ENCODE peak calls at places on chromosomes 16 and 17, in five cellular contexts. E is lower lobe of right lung, U is HCT116, A is A549, J is thoracic aorta. W is an unnamed sample.

GRCh38 chr16:72501739-72502653 is 330.0 kb upstream of the PMFBP1 start:
- DNase-seq in E (no peak), U (peak; percentile 56), A (peak; percentile 48), J (peak; percentile 7), W (peak; percentile 38)

GRCh38 chr16:25966172-25967097 is 274.7 kb downstream of the HS3ST4 start:
- DNase-seq in E (no peak), U (no peak), A (no peak), J (no peak), W (no peak)

GRCh38 chr17:40995121-40995520 is 1.2 kb upstream of the KRTAP3-3 start:
- DNase-seq in E (no peak), U (no peak), A (no peak), J (no peak), W (no peak)

GRCh38 chr16:73265124-73265838 is 217.4 kb upstream of the ZFHX3 start:
- DNase-seq in E (no peak), U (no peak), A (no peak), J (no peak), W (no peak)

GRCh38 chr16:31268891-31269290 is 9.1 kb downstream of the ITGAM start:
- DNase-seq in E (no peak), U (no peak), A (no peak), J (no peak), W (no peak)

GRCh38 chr16:83898463-83899271 is at the start of gene MLYCD:
- DNase-seq in E (peak; percentile 94), U (peak; percentile 44), A (peak; percentile 86), J (peak; percentile 35), W (no peak)

GRCh38 chr16:23959069-23959800 is 123.5 kb downstream of the PRKCB start:
- DNase-seq in E (no peak), U (no peak), A (no peak), J (no peak), W (no peak)

GRCh38 chr16:483351-484075 is 44.0 kb upstream of the CAPN15 start:
- DNase-seq in E (no peak), U (no peak), A (no peak), J (no peak), W (no peak)

GRCh38 chr17:64377769-64378282 is 12.8 kb downstream of the PECAM1 start:
- DNase-seq in E (no peak), U (no peak), A (no peak), J (no peak), W (no peak)

GRCh38 chr17:81298325-81298990 is 3.4 kb upstream of the SLC38A10 start:
- DNase-seq in E (no peak), U (no peak), A (no peak), J (no peak), W (no peak)

GRCh38 chr16:1971678-1972489 is at the start of gene TBL3:
- DNase-seq in E (peak; percentile 95), U (peak; percentile 83), A (peak; percentile 91), J (peak; percentile 73), W (no peak)

GRCh38 chr17:319266-319665 is 33.3 kb downstream of the RPH3AL start:
- DNase-seq in E (peak; percentile 35), U (no peak), A (no peak), J (no peak), W (no peak)

GRCh38 chr17:44362479-44362963 is 1.1 kb downstream of the FAM171A2 start:
- DNase-seq in E (no peak), U (no peak), A (no peak), J (no peak), W (no peak)
- H3K27ac ChIP-seq in E (no peak overlapping the region), U (no peak overlapping the region), A (peak overlapping the region; percentile 92), J (no peak overlapping the region), W (no peak overlapping the region)

GRCh38 chr17:75271233-75271954 is 363 bp upstream of the MIF4GD start:
- DNase-seq in E (peak; percentile 91), U (no peak), A (peak; percentile 91), J (no peak), W (no peak)

GRCh38 chr17:75272848-75273184 is 1.8 kb upstream of the MIF4GD start:
- DNase-seq in E (no peak), U (no peak), A (no peak), J (no peak), W (no peak)

GRCh38 chr17:75270966-75271232 is at the start of gene MIF4GD:
- DNase-seq in E (no peak), U (no peak), A (no peak), J (no peak), W (no peak)

GRCh38 chr17:75271955-75272847 is 1.2 kb upstream of the MIF4GD start:
- DNase-seq in E (no peak), U (no peak), A (no peak), J (no peak), W (no peak)

GRCh38 chr17:75273968-75274708 is 3.1 kb upstream of the MIF4GD start:
- DNase-seq in E (no peak), U (no peak), A (no peak), J (no peak), W (no peak)
- H3K27ac ChIP-seq in E (no peak overlapping the region), U (no peak overlapping the region), A (peak overlapping the region; percentile 27), J (no peak overlapping the region), W (no peak overlapping the region)

GRCh38 chr16:67915831-67916723 is 15.6 kb downstream of the CTRL start:
- DNase-seq in E (no peak), U (no peak), A (no peak), J (no peak), W (no peak)

GRCh38 chr16:67917140-67917851 is 14.4 kb downstream of the CTRL start:
- DNase-seq in E (peak; percentile 53), U (no peak), A (no peak), J (no peak), W (no peak)

GRCh38 chr16:67919618-67920210 is 11.9 kb downstream of the CTRL start:
- DNase-seq in E (no peak), U (no peak), A (no peak), J (no peak), W (no peak)

GRCh38 chr16:67914758-67915622 is 16.7 kb downstream of the CTRL start:
- DNase-seq in E (no peak), U (no peak), A (no peak), J (no peak), W (no peak)

GRCh38 chr16:67917852-67918236 is 13.8 kb downstream of the CTRL start:
- DNase-seq in E (peak; percentile 48), U (peak; percentile 45), A (peak; percentile 88), J (no peak), W (peak; percentile 47)
- H3K27ac ChIP-seq in E (no peak overlapping the region), U (peak overlapping the region; percentile 17), A (peak overlapping the region; percentile 2), J (peak overlapping the region; percentile 13), W (no peak overlapping the region)

DNA sequence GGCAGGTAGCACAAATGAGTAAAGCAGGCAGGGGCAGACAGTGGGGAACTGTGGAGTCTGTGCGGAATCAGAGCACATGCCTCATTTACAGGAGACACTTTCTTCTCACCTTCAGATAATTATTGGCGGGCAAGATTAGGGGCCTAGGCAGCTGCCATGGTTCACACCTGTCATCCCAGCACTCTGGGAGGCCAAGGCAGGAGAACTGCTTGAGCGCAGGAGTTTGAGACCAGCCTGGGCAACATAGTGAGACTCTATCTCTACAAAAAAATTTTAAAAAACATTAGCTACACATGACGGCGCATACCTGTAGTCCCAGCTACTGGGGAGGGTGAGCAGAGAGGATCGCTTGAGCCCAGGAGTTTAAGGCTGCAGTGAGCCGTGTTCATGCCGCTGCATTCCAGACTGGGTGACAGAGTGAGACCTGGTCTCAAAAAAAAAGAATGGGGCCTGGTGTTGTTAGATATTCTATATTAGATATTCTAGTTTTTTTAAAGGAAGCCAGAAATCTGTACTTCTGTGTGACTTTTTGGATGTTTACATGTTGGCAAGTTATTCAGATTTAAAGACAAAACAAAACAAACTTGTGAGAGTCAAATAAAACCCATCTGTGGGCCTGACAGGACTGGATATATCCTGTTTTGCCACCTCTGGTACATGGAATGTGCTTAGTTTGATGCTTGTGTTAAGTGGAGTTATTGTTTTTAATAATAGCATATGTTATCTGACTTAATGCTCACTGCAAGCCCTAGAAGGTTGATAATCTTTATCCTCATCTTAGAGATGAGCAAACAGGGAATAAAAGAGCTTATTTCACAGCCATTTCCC is 4.9 kb upstream of the LPCAT2 start:
- DNase-seq in E (no peak), U (no peak), A (no peak), J (no peak), W (no peak)
- H3K27ac ChIP-seq in E (no peak overlapping the region), U (no peak overlapping the region), A (no peak overlapping the region), J (no peak overlapping the region), W (peak overlapping the region; percentile 86)

GRCh38 chr16:11677959-11678881 is 10.0 kb downstream of the SNN start:
- DNase-seq in E (no peak), U (no peak), A (no peak), J (no peak), W (no peak)
- H3K27ac ChIP-seq in E (peak overlapping the region; percentile 25), U (peak overlapping the region; percentile 4), A (peak overlapping the region; percentile 58), J (peak overlapping the region; percentile 27), W (no peak overlapping the region)

GRCh38 chr16:3383045-3383448 is 17.8 kb downstream of the ZSCAN32 start:
- DNase-seq in E (no peak), U (no peak), A (no peak), J (no peak), W (no peak)
- H3K27ac ChIP-seq in E (no peak overlapping the region), U (no peak overlapping the region), A (no peak overlapping the region), J (no peak overlapping the region), W (no peak overlapping the region)

GRCh38 chr16:15843635-15844279 is 13.1 kb downstream of the MYH11 start:
- DNase-seq in E (no peak), U (no peak), A (no peak), J (no peak), W (no peak)
- H3K27ac ChIP-seq in E (no peak overlapping the region), U (no peak overlapping the region), A (no peak overlapping the region), J (peak overlapping the region; percentile 77), W (no peak overlapping the region)

DNA sequence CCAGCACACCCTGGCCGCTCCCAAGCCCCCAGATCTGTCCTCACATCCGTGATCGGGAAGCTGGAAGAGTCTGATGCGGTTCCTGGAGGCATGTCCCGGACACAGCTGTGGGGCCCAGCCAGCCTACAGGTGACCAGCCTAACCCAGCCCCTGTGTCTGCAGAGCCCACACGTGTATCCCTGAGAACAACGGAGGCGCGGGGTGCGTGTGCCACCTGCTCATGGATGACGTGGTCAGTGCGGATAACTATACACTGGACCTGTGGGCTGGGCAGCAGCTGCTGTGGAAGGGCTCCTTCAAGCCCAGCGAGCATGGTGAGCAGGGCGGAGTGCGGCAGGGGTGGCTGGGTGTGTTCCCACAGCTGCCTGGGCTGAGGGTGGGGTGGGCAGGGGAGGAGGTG is 30.9 kb downstream of the IL4R start:
- DNase-seq in E (peak; percentile 34), U (no peak), A (no peak), J (no peak), W (no peak)
- H3K27ac ChIP-seq in E (no peak overlapping the region), U (no peak overlapping the region), A (no peak overlapping the region), J (no peak overlapping the region), W (no peak overlapping the region)

W was measured in Panc1.